ENCODE peak calls at places on chromosomes 3 and 15, in nine cellular contexts. W, R, H, B, K, Q, M, V and J are unnamed samples.

GRCh38 chr3:127137757-127138536 is 55.0 kb upstream of the PRR23E start:
- DNase-seq in V (peak), R (no peak), B (no peak), M (no peak), H (no peak), W (no peak), K (no peak), Q (no peak), J (no peak)

GRCh38 chr3:87246662-87247061 is 19.6 kb downstream of the CHMP2B start:
- DNase-seq in H (no peak), K (no peak), R (peak), W (no peak), Q (no peak), M (no peak), B (no peak), V (no peak), J (no peak)

GRCh38 chr15:76973362-76973743 is 21.6 kb upstream of the PSTPIP1 start:
- DNase-seq in W (peak), Q (peak), R (peak), M (no peak), V (no peak), H (peak), K (peak), B (no peak), J (no peak)

GRCh38 chr3:129119365-129120100 is 2.1 kb downstream of the RAB43 start:
- DNase-seq in B (peak), K (no peak), M (no peak), H (no peak), R (no peak), Q (no peak), W (no peak), V (no peak), J (no peak)

GRCh38 chr3:156174229-156174847 is 54.0 kb downstream of the KCNAB1 start:
- DNase-seq in W (no peak), H (no peak), B (no peak), M (no peak), R (peak), K (peak), Q (peak), V (no peak), J (no peak)

GRCh38 chr3:197533396-197534347 is 22.1 kb downstream of the BDH1 start:
- DNase-seq in B (no peak), K (no peak), H (no peak), M (no peak), V (no peak), W (no peak), Q (no peak), R (no peak), J (no peak)

GRCh38 chr15:34366271-34367043 is 539 bp downstream of the LPCAT4 start:
- DNase-seq in M (no peak), H (peak), R (peak), K (peak), B (peak), Q (peak), W (peak), V (peak), J (peak)

GRCh38 chr15:46266691-46267090 is 631.9 kb downstream of the SQOR start:
- DNase-seq in K (no peak), R (no peak), H (peak), B (no peak), V (no peak), W (no peak), M (no peak), Q (no peak), J (no peak)

GRCh38 chr15:100766225-100767001 is 113.2 kb upstream of the ALDH1A3 start:
- DNase-seq in Q (peak), V (peak), M (no peak), B (no peak), R (no peak), H (no peak), K (no peak), W (no peak), J (no peak)

GRCh38 chr3:143910756-143911155 is 60.9 kb upstream of the DIPK2A start:
- DNase-seq in M (no peak), V (no peak), B (no peak), W (no peak), H (no peak), K (no peak), R (no peak), Q (no peak), J (no peak)

GRCh38 chr3:157453824-157454223 is 17.2 kb downstream of the PTX3 start:
- DNase-seq in B (no peak), H (no peak), Q (no peak), W (no peak), M (no peak), K (no peak), R (no peak), V (no peak), J (no peak)

GRCh38 chr3:140091143-140091542 is 156.2 kb downstream of the CLSTN2 start:
- DNase-seq in K (no peak), W (no peak), H (no peak), Q (no peak), V (no peak), B (no peak), M (no peak), R (peak), J (no peak)

GRCh38 chr3:72177075-72178050 is 392.4 kb upstream of the PROK2 start:
- DNase-seq in R (peak), V (peak), B (no peak), Q (peak), H (no peak), K (peak), M (peak), W (no peak), J (no peak)

GRCh38 chr15:98154863-98155262 is 194.4 kb downstream of the ARRDC4 start:
- DNase-seq in V (no peak), H (no peak), W (no peak), B (peak), Q (peak), M (no peak), K (no peak), R (peak), J (no peak)

GRCh38 chr15:78192826-78193594 is 41.4 kb downstream of the ACSBG1 start:
- DNase-seq in W (no peak), B (no peak), M (no peak), R (no peak), V (no peak), H (no peak), Q (no peak), K (no peak), J (no peak)

GRCh38 chr3:186603159-186603558 is 9.7 kb upstream of the AHSG start:
- DNase-seq in B (no peak), V (no peak), M (no peak), H (no peak), Q (no peak), K (no peak), W (no peak), R (no peak), J (no peak)

GRCh38 chr3:124229407-124229806 is 237.5 kb upstream of the ROPN1 start:
- DNase-seq in W (no peak), R (peak), B (no peak), M (no peak), K (no peak), H (no peak), Q (no peak), V (no peak), J (no peak)

GRCh38 chr15:42094512-42094963 is at the start of gene PLA2G4D:
- DNase-seq in H (no peak), R (no peak), K (no peak), W (no peak), B (no peak), V (no peak), Q (peak), M (no peak), J (no peak)

GRCh38 chr3:85533586-85533985 is 574.8 kb downstream of the CADM2 start:
- DNase-seq in M (no peak), B (no peak), K (no peak), Q (no peak), W (no peak), R (no peak), H (no peak), V (no peak), J (no peak)